ENCODE peak calls at places on chromosomes 5 and 9, in five cellular contexts. S is RPMI8226; K is stimulated activated CD4-positive, alpha-beta T cell treated with anti-CD3 and anti-CD28 coated beads, Interleukin-15, amount 100 ng/mL, for 48 hours; O is right lobe of liver; G is CD8-positive, alpha-beta memory T cell. F is an unnamed sample.
A peak's percentile ranks its signal among the peaks of the same experiment; 100 is the strongest.

GRCh38 chr5:32942225-32942989 is 231.3 kb downstream of the NPR3 start:
- DNase-seq in G (no peak), K (peak; percentile 1), S (peak; percentile 40), O (no peak), F (peak; percentile 87)

GRCh38 chr5:176743136-176743827 is 67.1 kb upstream of the UNC5A start:
- DNase-seq in O (peak; percentile 35), K (no peak), G (no peak), S (no peak), F (no peak)

GRCh38 chr5:1483064-1483463 is 37.8 kb upstream of the SLC6A3 start:
- DNase-seq in S (no peak), K (no peak), O (no peak), G (no peak), F (no peak)

GRCh38 chr9:87595605-87596004 is 97.9 kb downstream of the DAPK1 start:
- DNase-seq in S (no peak), G (no peak), O (no peak), K (no peak), F (no peak)

GRCh38 chr5:139263431-139263975 is 30.0 kb upstream of the MATR3 start:
- DNase-seq in G (no peak), O (no peak), S (no peak), K (no peak), F (no peak)

GRCh38 chr5:34743878-34744277 is 87.8 kb downstream of the RAI14 start:
- DNase-seq in S (no peak), O (no peak), K (no peak), G (no peak), F (no peak)

GRCh38 chr5:107855171-107855570 is 184.4 kb upstream of the EFNA5 start:
- DNase-seq in O (no peak), S (no peak), G (no peak), K (no peak), F (no peak)

GRCh38 chr5:135204151-135204600 is 170.1 kb upstream of the PITX1 start:
- DNase-seq in O (no peak), K (no peak), G (no peak), S (no peak), F (peak; percentile 60)

GRCh38 chr5:53419247-53419646 is 61.2 kb upstream of the FST start:
- DNase-seq in K (no peak), O (no peak), G (no peak), S (no peak), F (no peak)

GRCh38 chr9:128902351-128903078 is 18.3 kb upstream of the PHYHD1 start:
- DNase-seq in S (no peak), G (peak; percentile 77), K (peak; percentile 79), O (no peak), F (no peak)

GRCh38 chr9:127805620-127806019 is 2.9 kb downstream of the FPGS start:
- DNase-seq in S (peak; percentile 44), K (no peak), O (no peak), G (peak; percentile 13), F (no peak)

GRCh38 chr9:136854842-136855460 is 2.8 kb downstream of the MAMDC4 start:
- DNase-seq in S (no peak), G (no peak), K (no peak), O (peak; percentile 45), F (no peak)

GRCh38 chr9:119333507-119334229 is 35.6 kb downstream of the BRINP1 start:
- DNase-seq in G (no peak), K (no peak), S (no peak), O (no peak), F (no peak)

GRCh38 chr5:176653401-176653800 is 6.1 kb downstream of the TSPAN17 start:
- DNase-seq in O (no peak), S (no peak), G (peak; percentile 31), K (peak; percentile 85), F (no peak)

GRCh38 chr9:77176106-77176505 is 1.2 kb upstream of the VPS13A start:
- DNase-seq in G (no peak), S (no peak), K (no peak), O (no peak), F (no peak)

GRCh38 chr9:33287087-33287490 is 3.2 kb upstream of the NFX1 start:
- DNase-seq in O (peak; percentile 61), G (no peak), K (no peak), S (peak; percentile 81), F (peak; percentile 91)

GRCh38 chr9:132472199-132472598 is 62.2 kb downstream of the CFAP77 start:
- DNase-seq in G (no peak), S (peak; percentile 61), O (no peak), K (no peak), F (peak; percentile 33)

GRCh38 chr9:127033784-127034183 is 88.7 kb downstream of the ANGPTL2 start:
- DNase-seq in S (no peak), K (no peak), G (no peak), O (no peak), F (no peak)

GRCh38 chr5:1118231-1118698 is 6.4 kb upstream of the SLC12A7 start:
- DNase-seq in K (no peak), S (peak; percentile 88), O (no peak), G (no peak), F (no peak)

GRCh38 chr5:146059349-146060220 is 45.8 kb downstream of the PLAC8L1 start:
- DNase-seq in K (no peak), G (no peak), S (no peak), O (no peak), F (no peak)

GRCh38 chr9:72856985-72857631 is 95.7 kb downstream of the ALDH1A1 start:
- DNase-seq in S (peak; percentile 38), G (no peak), K (no peak), O (no peak), F (peak; percentile 78)

GRCh38 chr5:154273028-154273617 is 82.6 kb downstream of the GALNT10 start:
- DNase-seq in K (no peak), S (peak; percentile 92), G (no peak), O (no peak), F (no peak)

GRCh38 chr5:103330875-103331274 is 72.3 kb downstream of the MACIR start:
- DNase-seq in K (no peak), G (no peak), S (no peak), O (no peak), F (no peak)

GRCh38 chr5:87127426-87127825 is 140.3 kb upstream of the RASA1 start:
- DNase-seq in G (no peak), K (no peak), O (no peak), S (no peak), F (no peak)

GRCh38 chr5:9716838-9717281 is 86.7 kb upstream of the TAS2R1 start:
- DNase-seq in S (peak; percentile 10), O (no peak), K (no peak), G (no peak), F (peak; percentile 52)

F was measured in Karpas-422.